ENCODE peak calls at places on chromosome 11, in six cellular contexts. Q is hepatocyte, I is kidney, A is coronary artery, D is body of pancreas, Y is AG04450. N is an unnamed sample.
A peak's percentile ranks its signal among the peaks of the same experiment; 100 is the strongest.

GRCh38 chr11:85595285-85595884 is 31.8 kb downstream of the DLG2 start:
- DNase-seq in Y (peak; percentile 8), D (no peak), I (no peak), A (no peak), Q (peak; percentile 54), N (peak; percentile 18)

GRCh38 chr11:66070604-66071325 is 693 bp downstream of the PACS1 start:
- DNase-seq in Y (no peak), D (peak; percentile 71), Q (peak; percentile 65), I (peak; percentile 90), A (peak; percentile 85), N (no peak)

GRCh38 chr11:126335463-126335760 is 20.1 kb upstream of the ST3GAL4 start:
- DNase-seq in Y (no peak), I (no peak), A (no peak), D (no peak), Q (no peak), N (no peak)

GRCh38 chr11:118281284-118281683 is 17.2 kb upstream of the MPZL2 start:
- DNase-seq in I (no peak), A (no peak), Y (no peak), D (no peak), Q (no peak), N (no peak)

GRCh38 chr11:20026629-20027545 is 133.4 kb downstream of the DBX1 start:
- DNase-seq in I (peak; percentile 87), D (peak; percentile 77), Q (peak; percentile 71), Y (no peak), A (no peak), N (no peak)

GRCh38 chr11:6719588-6719987 is 36.4 kb upstream of the MRPL17 start:
- DNase-seq in I (no peak), D (no peak), A (no peak), Q (no peak), Y (no peak), N (no peak)

GRCh38 chr11:124233376-124233775 is 7.5 kb upstream of the OR8G1 start:
- DNase-seq in A (no peak), Q (no peak), I (no peak), D (no peak), Y (no peak), N (no peak)

GRCh38 chr11:92976681-92977080 is 7.2 kb downstream of the MTNR1B start:
- DNase-seq in D (no peak), A (no peak), Q (no peak), I (no peak), Y (no peak), N (no peak)

GRCh38 chr11:59918987-59919589 is 19.1 kb upstream of the OOSP1 start:
- DNase-seq in I (no peak), D (peak; percentile 66), Q (peak; percentile 44), Y (no peak), A (no peak), N (no peak)

GRCh38 chr11:61138940-61139339 is 22.3 kb downstream of the VPS37C start:
- DNase-seq in D (no peak), A (no peak), Q (no peak), Y (no peak), I (peak; percentile 64), N (no peak)

GRCh38 chr11:1341928-1342524 is 32.6 kb upstream of the TOLLIP start:
- DNase-seq in A (no peak), I (no peak), Q (no peak), Y (no peak), D (no peak), N (no peak)

GRCh38 chr11:59259867-59260475 is 47.2 kb upstream of the MPEG1 start:
- DNase-seq in I (no peak), D (no peak), Q (no peak), A (no peak), Y (no peak), N (no peak)

GRCh38 chr11:13726456-13726855 is 58.0 kb downstream of the FAR1 start:
- DNase-seq in Q (no peak), Y (no peak), I (no peak), D (no peak), A (no peak), N (no peak)

GRCh38 chr11:27464155-27464759 is 8.3 kb downstream of the LGR4 start:
- DNase-seq in Q (peak; percentile 55), D (peak; percentile 64), I (no peak), A (no peak), Y (no peak), N (no peak)

GRCh38 chr11:46948378-46949131 is 12.0 kb downstream of the CSTPP1 start:
- DNase-seq in I (no peak), Q (peak; percentile 71), A (no peak), D (no peak), Y (peak; percentile 29), N (peak; percentile 76)

DNA sequence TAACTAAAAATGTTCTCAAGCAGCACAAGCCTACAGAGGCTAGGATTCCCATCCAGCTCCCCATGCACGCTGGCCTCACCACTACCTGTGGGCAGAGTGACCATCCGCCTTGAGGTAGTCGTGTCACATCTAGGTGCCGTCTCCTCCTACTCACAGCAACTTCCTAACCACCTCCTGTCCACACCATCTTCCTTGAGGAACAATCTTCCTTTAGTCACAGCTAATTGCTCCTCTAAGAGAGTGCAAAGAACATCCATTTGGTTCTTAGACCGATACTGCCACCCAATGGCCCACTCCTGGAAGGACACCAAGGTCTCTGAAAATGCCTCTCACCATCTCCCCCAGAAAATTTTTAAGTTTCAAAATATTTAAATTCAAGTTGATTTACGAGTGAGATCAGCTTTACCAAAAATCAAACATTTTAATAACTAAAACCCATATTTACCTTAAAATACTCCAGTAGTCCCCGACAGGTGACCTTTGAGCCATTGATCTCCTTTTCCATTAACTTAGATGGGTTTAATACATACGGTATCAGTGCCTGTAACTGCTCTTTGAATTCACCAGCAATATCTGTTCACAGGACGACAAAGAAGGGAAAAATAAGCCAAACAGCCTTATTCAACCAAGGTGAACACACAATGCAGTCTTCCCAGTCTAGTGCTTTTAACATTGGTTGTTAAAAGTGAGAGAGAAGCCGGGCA is 21.7 kb upstream of the PLAAT3 start:
- DNase-seq in D (peak; percentile 69), A (no peak), Y (peak; percentile 27), Q (peak; percentile 82), I (no peak), N (no peak)
- H3K27ac ChIP-seq in D (no peak overlapping the region), A (no peak overlapping the region), Y (no peak overlapping the region), Q (no peak overlapping the region), I (no peak overlapping the region), N (no peak overlapping the region)

DNA sequence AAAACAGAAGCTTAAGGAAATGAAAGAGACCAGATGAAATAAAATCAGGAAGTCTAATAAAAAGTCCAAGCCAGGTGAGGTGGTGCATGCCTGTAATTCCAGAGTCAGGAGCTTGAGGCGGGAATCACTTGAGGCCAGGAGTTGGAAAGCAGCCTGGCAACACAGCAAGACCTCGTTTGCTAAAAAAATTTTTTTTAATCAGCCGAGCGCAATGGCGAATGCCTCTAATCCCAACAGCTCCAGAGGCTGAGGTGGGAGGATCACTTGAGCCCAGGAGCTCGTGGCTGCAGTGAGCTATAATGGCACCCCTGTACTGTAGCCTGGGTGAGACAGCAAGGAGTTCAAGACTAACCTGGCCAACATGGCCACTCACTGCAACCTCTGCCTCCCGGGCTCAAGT is 8.0 kb downstream of the RAB6A start:
- DNase-seq in I (no peak), A (no peak), Y (no peak), Q (no peak), D (peak; percentile 25), N (no peak)
- H3K27ac ChIP-seq in I (no peak overlapping the region), A (no peak overlapping the region), Y (no peak overlapping the region), Q (peak overlapping the region; percentile 15), D (no peak overlapping the region), N (peak overlapping the region; percentile 6)

GRCh38 chr11:114216804-114217195 is 79.4 kb upstream of the NNMT start:
- DNase-seq in Q (no peak), A (no peak), Y (no peak), D (no peak), I (no peak), N (no peak)
- H3K27ac ChIP-seq in Q (no peak overlapping the region), A (peak overlapping the region; percentile 31), Y (no peak overlapping the region), D (no peak overlapping the region), I (no peak overlapping the region), N (no peak overlapping the region)

DNA sequence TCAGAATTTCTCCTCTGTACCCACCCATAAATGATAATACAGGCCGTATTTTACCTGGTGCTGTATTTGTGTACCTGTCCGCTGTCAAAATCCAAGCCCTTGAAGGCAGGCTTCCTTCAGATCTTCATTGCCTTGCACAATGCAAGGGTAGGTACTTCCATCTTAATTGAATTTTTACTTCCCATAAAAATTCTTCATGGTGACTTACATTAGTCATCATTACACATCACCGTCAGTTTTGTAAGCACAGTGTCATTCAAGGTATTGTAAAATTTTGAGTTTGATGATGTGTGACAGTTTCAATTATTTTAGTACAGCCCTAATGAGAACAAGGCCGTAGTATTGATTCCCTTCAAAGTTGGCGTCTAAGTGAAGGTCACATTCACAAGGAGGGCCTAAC is 770 bp upstream of the TSG101 start:
- DNase-seq in D (no peak), Y (no peak), Q (peak; percentile 14), A (no peak), I (no peak), N (peak; percentile 29)
- H3K27ac ChIP-seq in D (peak overlapping the region; percentile 90), Y (no peak overlapping the region), Q (peak overlapping the region; percentile 97), A (peak overlapping the region; percentile 97), I (peak overlapping the region; percentile 99), N (peak overlapping the region; percentile 96)

DNA sequence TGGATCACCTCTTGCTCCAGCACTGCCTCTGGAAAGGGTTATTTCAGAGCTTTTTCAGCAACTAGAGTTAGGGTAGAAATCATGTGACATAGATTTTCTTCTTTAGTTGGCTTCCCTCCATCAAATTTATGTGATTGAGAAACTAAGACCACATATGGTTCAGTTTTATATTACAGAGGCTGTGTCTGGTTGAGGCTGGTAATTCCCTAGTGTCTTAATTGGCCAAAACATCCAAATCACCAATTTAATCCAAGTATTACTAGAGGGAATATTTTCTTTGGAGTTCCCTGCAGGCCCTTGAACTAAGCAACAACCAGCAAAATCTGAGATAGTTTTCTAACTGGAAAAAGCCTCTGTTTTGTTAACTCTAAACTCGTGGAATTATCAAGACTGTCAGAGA is 136.3 kb downstream of the ARHGAP42 start:
- DNase-seq in Q (no peak), I (no peak), Y (no peak), D (no peak), A (no peak), N (no peak)
- H3K27ac ChIP-seq in Q (no peak overlapping the region), I (no peak overlapping the region), Y (no peak overlapping the region), D (no peak overlapping the region), A (no peak overlapping the region), N (no peak overlapping the region)

GRCh38 chr11:11884774-11885481 is 43.2 kb downstream of the USP47 start:
- DNase-seq in D (no peak), A (no peak), I (no peak), Q (no peak), Y (no peak), N (no peak)
- H3K27ac ChIP-seq in D (no peak overlapping the region), A (no peak overlapping the region), I (no peak overlapping the region), Q (no peak overlapping the region), Y (no peak overlapping the region), N (no peak overlapping the region)

GRCh38 chr11:23359297-23359696 is 499.0 kb upstream of the CCDC179 start:
- DNase-seq in Y (peak; percentile 88), Q (peak; percentile 64), D (peak; percentile 60), I (no peak), A (no peak), N (peak; percentile 87)
- H3K27ac ChIP-seq in Y (no peak overlapping the region), Q (peak overlapping the region; percentile 77), D (peak overlapping the region; percentile 40), I (no peak overlapping the region), A (no peak overlapping the region), N (peak overlapping the region; percentile 33)